ENCODE peak calls at places on chromosomes 13 and 19, in five cellular contexts. G, L, D, F and J are unnamed samples.

GRCh38 chr13:100673831-100674362 is 698 bp downstream of the TMTC4 start:
- DNase-seq in G (peak; percentile 70), L (peak; percentile 88), D (peak; percentile 82), F (peak; percentile 43), J (no peak)

GRCh38 chr13:48476215-48476614 is 56.7 kb downstream of the RCBTB2 start:
- DNase-seq in G (no peak), L (no peak), D (no peak), F (no peak), J (no peak)

GRCh38 chr19:38182536-38183210 is 41.3 kb downstream of the DPF1 start:
- DNase-seq in G (no peak), L (peak; percentile 37), D (no peak), F (no peak), J (no peak)

GRCh38 chr13:97282705-97283104 is 60.6 kb downstream of the MBNL2 start:
- DNase-seq in G (no peak), L (peak; percentile 23), D (no peak), F (no peak), J (no peak)

GRCh38 chr19:34828156-34828555 is 55.1 kb upstream of the ZNF599 start:
- DNase-seq in G (no peak), L (no peak), D (no peak), F (no peak), J (no peak)

GRCh38 chr13:97133955-97134354 is 88.2 kb upstream of the MBNL2 start:
- DNase-seq in G (peak; percentile 84), L (no peak), D (no peak), F (no peak), J (no peak)

GRCh38 chr19:13430790-13431582 is 75.3 kb downstream of the CACNA1A start:
- DNase-seq in G (peak; percentile 83), L (peak; percentile 76), D (peak; percentile 51), F (peak; percentile 87), J (peak; percentile 63)

GRCh38 chr19:29478578-29479565 is 46.9 kb upstream of the VSTM2B start:
- DNase-seq in G (no peak), L (peak; percentile 40), D (peak; percentile 58), F (peak; percentile 87), J (peak; percentile 85)

GRCh38 chr13:110885966-110886365 is 28.9 kb downstream of the ANKRD10 start:
- DNase-seq in G (no peak), L (no peak), D (no peak), F (peak; percentile 73), J (peak; percentile 52)

GRCh38 chr19:34215666-34216038 is 38.7 kb upstream of the GARRE1 start:
- DNase-seq in G (no peak), L (no peak), D (no peak), F (no peak), J (no peak)

GRCh38 chr19:22491746-22492145 is 69.6 kb upstream of the ZNF98 start:
- DNase-seq in G (no peak), L (no peak), D (no peak), F (no peak), J (no peak)

GRCh38 chr19:18995804-18996241 is 37.5 kb downstream of the SUGP2 start:
- DNase-seq in G (peak; percentile 70), L (peak; percentile 98), D (peak; percentile 82), F (peak; percentile 93), J (peak; percentile 89)

GRCh38 chr13:33204130-33204927 is 81.2 kb downstream of the STARD13 start:
- DNase-seq in G (no peak), L (peak; percentile 94), D (peak; percentile 70), F (no peak), J (no peak)

GRCh38 chr19:2726904-2727639 is 5.9 kb upstream of the DIRAS1 start:
- DNase-seq in G (peak; percentile 35), L (peak; percentile 22), D (no peak), F (peak; percentile 56), J (peak; percentile 24)

GRCh38 chr19:3785938-3786824 is at the start of gene MATK:
- DNase-seq in G (no peak), L (no peak), D (no peak), F (peak; percentile 74), J (peak; percentile 58)

GRCh38 chr13:94389544-94390351 is 89.7 kb downstream of the DCT start:
- DNase-seq in G (peak; percentile 41), L (peak; percentile 21), D (peak; percentile 10), F (no peak), J (no peak)

GRCh38 chr19:31545766-31546165 is 196.5 kb upstream of the TSHZ3 start:
- DNase-seq in G (no peak), L (no peak), D (no peak), F (no peak), J (no peak)

GRCh38 chr13:38361551-38362262 is 12.1 kb downstream of the UFM1 start:
- DNase-seq in G (no peak), L (no peak), D (no peak), F (no peak), J (no peak)

GRCh38 chr19:2922987-2923386 is 21.8 kb downstream of the ZNF77 start:
- DNase-seq in G (peak; percentile 77), L (no peak), D (peak; percentile 39), F (peak; percentile 73), J (peak; percentile 31)

GRCh38 chr19:3503036-3503572 is 2.6 kb upstream of the DOHH start:
- DNase-seq in G (peak; percentile 8), L (peak; percentile 24), D (no peak), F (no peak), J (no peak)

GRCh38 chr13:37899753-37900152 is 30.2 kb upstream of the TRPC4 start:
- DNase-seq in G (no peak), L (no peak), D (peak; percentile 55), F (no peak), J (no peak)

GRCh38 chr19:3284759-3285646 is 60.5 kb downstream of the CELF5 start:
- DNase-seq in G (peak; percentile 95), L (peak; percentile 64), D (peak; percentile 93), F (peak; percentile 99), J (peak; percentile 97)

GRCh38 chr19:5891572-5891937 is 12.0 kb downstream of the NDUFA11 start:
- DNase-seq in G (no peak), L (no peak), D (no peak), F (no peak), J (no peak)

GRCh38 chr19:5893907-5894703 is 9.5 kb downstream of the NDUFA11 start:
- DNase-seq in G (no peak), L (no peak), D (no peak), F (no peak), J (no peak)

GRCh38 chr19:5892772-5893275 is 10.8 kb downstream of the NDUFA11 start:
- DNase-seq in G (no peak), L (no peak), D (no peak), F (no peak), J (no peak)

GRCh38 chr19:5893296-5893903 is 10.2 kb downstream of the NDUFA11 start:
- DNase-seq in G (no peak), L (no peak), D (no peak), F (no peak), J (no peak)

GRCh38 chr19:5891938-5892771 is 11.4 kb downstream of the NDUFA11 start:
- DNase-seq in G (peak; percentile 60), L (peak; percentile 67), D (peak; percentile 76), F (peak; percentile 66), J (peak; percentile 89)
- TF ChIP-seq EZH2phosphoT487 in G (no peak), L (no peak), D (no peak), F (no peak), J (no peak)

GRCh38 chr19:15285896-15286591 is 46.3 kb downstream of the BRD4 start:
- DNase-seq in G (no peak), L (no peak), D (no peak), F (peak; percentile 44), J (peak; percentile 32)

GRCh38 chr19:15282311-15282705 is 50.0 kb downstream of the BRD4 start:
- DNase-seq in G (no peak), L (no peak), D (no peak), F (no peak), J (no peak)

GRCh38 chr19:15283141-15283885 is 49.0 kb downstream of the BRD4 start:
- DNase-seq in G (peak; percentile 28), L (peak; percentile 92), D (no peak), F (no peak), J (no peak)

GRCh38 chr19:15284896-15285295 is 47.4 kb downstream of the BRD4 start:
- DNase-seq in G (no peak), L (no peak), D (no peak), F (no peak), J (no peak)

GRCh38 chr19:15284091-15284490 is 48.2 kb downstream of the BRD4 start:
- DNase-seq in G (no peak), L (no peak), D (no peak), F (no peak), J (no peak)
- H3K4me3 ChIP-seq in G (no peak overlapping the region), L (no peak overlapping the region), D (no peak overlapping the region), F (no peak overlapping the region), J (no peak overlapping the region)

DNA sequence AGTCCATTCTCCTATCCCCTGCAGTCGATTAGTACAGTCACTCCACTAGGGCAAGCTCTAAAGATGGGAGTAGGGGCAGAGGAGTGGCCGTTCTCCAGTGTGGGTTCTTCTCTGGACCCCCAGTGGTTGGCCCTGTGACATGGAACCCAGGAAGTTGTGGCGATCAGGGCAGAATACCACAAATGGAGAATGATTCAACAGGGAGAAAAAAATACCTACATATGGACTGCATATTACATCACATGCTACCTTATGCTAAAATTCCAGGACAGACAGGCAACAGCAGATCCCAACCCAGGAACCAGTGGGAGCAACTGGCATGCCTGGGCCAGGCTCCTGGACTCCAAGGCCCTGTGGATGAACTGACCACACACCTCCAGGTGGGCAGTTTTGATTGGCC is 20.4 kb downstream of the POU2F2 start:
- DNase-seq in G (no peak), L (peak; percentile 64), D (no peak), F (no peak), J (no peak)
- TF ChIP-seq EZH2phosphoT487 in G (no peak), L (no peak), D (no peak), F (no peak), J (no peak)

GRCh38 chr13:20721058-20721453 is 17.6 kb downstream of the IL17D start:
- DNase-seq in G (no peak), L (no peak), D (no peak), F (no peak), J (no peak)

GRCh38 chr13:20719783-20720182 is 16.3 kb downstream of the IL17D start:
- DNase-seq in G (no peak), L (no peak), D (no peak), F (no peak), J (no peak)

GRCh38 chr13:20720499-20720898 is 17.0 kb downstream of the IL17D start:
- DNase-seq in G (no peak), L (no peak), D (no peak), F (no peak), J (no peak)

GRCh38 chr13:20718958-20719566 is 15.6 kb downstream of the IL17D start:
- DNase-seq in G (no peak), L (no peak), D (no peak), F (no peak), J (no peak)

DNA sequence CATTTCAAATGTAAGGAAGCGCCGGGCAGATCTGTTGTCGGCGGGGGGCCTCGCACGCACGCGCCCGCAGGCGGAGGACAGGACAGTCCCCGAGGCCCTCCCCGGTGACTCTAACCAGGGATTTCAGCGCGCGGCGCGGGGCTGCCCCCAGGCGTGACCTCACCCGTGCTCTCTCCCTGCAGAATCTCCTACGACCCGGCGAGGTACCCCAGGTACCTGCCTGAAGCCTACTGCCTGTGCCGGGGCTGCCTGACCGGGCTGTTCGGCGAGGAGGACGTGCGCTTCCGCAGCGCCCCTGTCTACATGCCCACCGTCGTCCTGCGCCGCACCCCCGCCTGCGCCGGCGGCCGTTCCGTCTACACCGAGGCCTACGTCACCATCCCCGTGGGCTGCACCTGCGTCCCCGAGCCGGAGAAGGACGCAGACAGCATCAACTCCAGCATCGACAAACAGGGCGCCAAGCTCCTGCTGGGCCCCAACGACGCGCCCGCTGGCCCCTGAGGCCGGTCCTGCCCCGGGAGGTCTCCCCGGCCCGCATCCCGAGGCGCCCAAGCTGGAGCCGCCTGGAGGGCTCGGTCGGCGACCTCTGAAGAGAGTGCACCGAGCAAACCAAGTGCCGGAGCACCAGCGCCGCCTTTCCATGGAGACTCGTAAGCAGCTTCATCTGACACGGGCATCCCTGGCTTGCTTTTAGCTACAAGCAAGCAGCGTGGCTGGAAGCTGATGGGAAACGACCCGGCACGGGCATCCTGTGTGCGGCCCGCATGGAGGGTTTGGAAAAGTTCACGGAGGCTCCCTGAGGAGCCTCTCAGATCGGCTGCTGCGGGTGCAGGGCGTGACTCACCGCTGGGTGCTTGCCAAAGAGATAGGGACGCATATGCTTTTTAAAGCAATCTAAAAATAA is 18.2 kb downstream of the IL17D start:
- DNase-seq in G (peak; percentile 54), L (peak; percentile 68), D (peak; percentile 57), F (peak; percentile 85), J (peak; percentile 77)
- H3K4me3 ChIP-seq in G (peak overlapping the region; percentile 39), L (peak overlapping the region; percentile 50), D (peak overlapping the region; percentile 42), F (peak overlapping the region; percentile 76), J (peak overlapping the region; percentile 45)